ENCODE peak calls at places on chromosomes 6 and 20, in four cellular contexts. One of them, this sample, is unnamed.
A peak's percentile ranks its signal among the peaks of the same experiment; 100 is the strongest.

GRCh38 chr6:15621203-15622044 is 41.4 kb downstream of the DTNBP1 start:
- DNase-seq in heart left ventricle: peak; percentile 70
- DNase-seq in CD4-positive, CD25-positive, alpha-beta regulatory T cell: no peak
- DNase-seq in spleen: peak; percentile 88
- DNase-seq in this sample: no peak

GRCh38 chr6:168193816-168194701 is 115.0 kb upstream of the FRMD1 start:
- DNase-seq in heart left ventricle: peak; percentile 58
- DNase-seq in CD4-positive, CD25-positive, alpha-beta regulatory T cell: no peak
- DNase-seq in spleen: no peak
- DNase-seq in this sample: peak; percentile 20

GRCh38 chr6:5151955-5152401 is 66.8 kb downstream of the PPP1R3G start:
- DNase-seq in heart left ventricle: no peak
- DNase-seq in CD4-positive, CD25-positive, alpha-beta regulatory T cell: no peak
- DNase-seq in spleen: no peak
- DNase-seq in this sample: no peak

GRCh38 chr6:158850807-158851115 is 31.6 kb upstream of the EZR start:
- DNase-seq in heart left ventricle: no peak
- DNase-seq in CD4-positive, CD25-positive, alpha-beta regulatory T cell: no peak
- DNase-seq in spleen: no peak
- DNase-seq in this sample: no peak

GRCh38 chr20:59322813-59323469 is 22.5 kb downstream of the EDN3 start:
- DNase-seq in heart left ventricle: no peak
- DNase-seq in CD4-positive, CD25-positive, alpha-beta regulatory T cell: no peak
- DNase-seq in spleen: no peak
- DNase-seq in this sample: no peak

GRCh38 chr20:49747707-49748524 is 34.2 kb upstream of the B4GALT5 start:
- DNase-seq in heart left ventricle: peak; percentile 93
- DNase-seq in CD4-positive, CD25-positive, alpha-beta regulatory T cell: no peak
- DNase-seq in spleen: peak; percentile 83
- DNase-seq in this sample: no peak

GRCh38 chr6:168156742-168157265 is 77.8 kb upstream of the FRMD1 start:
- DNase-seq in heart left ventricle: no peak
- DNase-seq in CD4-positive, CD25-positive, alpha-beta regulatory T cell: no peak
- DNase-seq in spleen: no peak
- DNase-seq in this sample: no peak

GRCh38 chr20:62305149-62305764 is 2.5 kb downstream of the ADRM1 start:
- DNase-seq in heart left ventricle: no peak
- DNase-seq in CD4-positive, CD25-positive, alpha-beta regulatory T cell: no peak
- DNase-seq in spleen: no peak
- DNase-seq in this sample: no peak

GRCh38 chr6:29510202-29510601 is 22.4 kb upstream of the MAS1L start:
- DNase-seq in heart left ventricle: no peak
- DNase-seq in CD4-positive, CD25-positive, alpha-beta regulatory T cell: no peak
- DNase-seq in spleen: no peak
- DNase-seq in this sample: no peak

GRCh38 chr6:163301721-163302635 is 112.5 kb upstream of the QKI start:
- DNase-seq in heart left ventricle: no peak
- DNase-seq in CD4-positive, CD25-positive, alpha-beta regulatory T cell: no peak
- DNase-seq in spleen: no peak
- DNase-seq in this sample: no peak

GRCh38 chr6:141874930-141875602 is 257.7 kb upstream of the GJE1 start:
- DNase-seq in heart left ventricle: no peak
- DNase-seq in CD4-positive, CD25-positive, alpha-beta regulatory T cell: no peak
- DNase-seq in spleen: no peak
- DNase-seq in this sample: no peak

GRCh38 chr20:18613553-18613952 is 25.7 kb downstream of the DTD1 start:
- DNase-seq in heart left ventricle: no peak
- DNase-seq in CD4-positive, CD25-positive, alpha-beta regulatory T cell: no peak
- DNase-seq in spleen: no peak
- DNase-seq in this sample: no peak

GRCh38 chr6:113457156-113457555 is 400.0 kb upstream of the MARCKS start:
- DNase-seq in heart left ventricle: no peak
- DNase-seq in CD4-positive, CD25-positive, alpha-beta regulatory T cell: no peak
- DNase-seq in spleen: no peak
- DNase-seq in this sample: no peak

GRCh38 chr6:122200441-122200840 is 199.0 kb upstream of the HSF2 start:
- DNase-seq in heart left ventricle: no peak
- DNase-seq in CD4-positive, CD25-positive, alpha-beta regulatory T cell: no peak
- DNase-seq in spleen: no peak
- DNase-seq in this sample: no peak

GRCh38 chr6:35258336-35258735 is 1.2 kb upstream of the ZNF76 start:
- DNase-seq in heart left ventricle: no peak
- DNase-seq in CD4-positive, CD25-positive, alpha-beta regulatory T cell: no peak
- DNase-seq in spleen: no peak
- DNase-seq in this sample: no peak

GRCh38 chr20:24102749-24103148 is 114.2 kb upstream of the GGTLC1 start:
- DNase-seq in heart left ventricle: no peak
- DNase-seq in CD4-positive, CD25-positive, alpha-beta regulatory T cell: no peak
- DNase-seq in spleen: no peak
- DNase-seq in this sample: no peak

GRCh38 chr6:11632795-11633511 is 95.4 kb downstream of the TMEM170B start:
- DNase-seq in heart left ventricle: no peak
- DNase-seq in CD4-positive, CD25-positive, alpha-beta regulatory T cell: no peak
- DNase-seq in spleen: no peak
- DNase-seq in this sample: no peak

GRCh38 chr6:155436981-155437749 is 18.5 kb downstream of the NOX3 start:
- DNase-seq in heart left ventricle: no peak
- DNase-seq in CD4-positive, CD25-positive, alpha-beta regulatory T cell: no peak
- DNase-seq in spleen: no peak
- DNase-seq in this sample: no peak

GRCh38 chr6:68559052-68559451 is 76.0 kb upstream of the ADGRB3 start:
- DNase-seq in heart left ventricle: no peak
- DNase-seq in CD4-positive, CD25-positive, alpha-beta regulatory T cell: no peak
- DNase-seq in spleen: no peak
- DNase-seq in this sample: peak; percentile 19

GRCh38 chr20:32773214-32773613 is 11.0 kb downstream of the DNMT3B start:
- DNase-seq in heart left ventricle: no peak
- DNase-seq in CD4-positive, CD25-positive, alpha-beta regulatory T cell: no peak
- DNase-seq in spleen: no peak
- DNase-seq in this sample: no peak

GRCh38 chr20:10329387-10330005 is 104.5 kb downstream of the MKKS start:
- DNase-seq in heart left ventricle: no peak
- DNase-seq in CD4-positive, CD25-positive, alpha-beta regulatory T cell: no peak
- DNase-seq in spleen: no peak
- DNase-seq in this sample: no peak

GRCh38 chr6:152295346-152295745 is 341.8 kb downstream of the SYNE1 start:
- DNase-seq in heart left ventricle: no peak
- DNase-seq in CD4-positive, CD25-positive, alpha-beta regulatory T cell: no peak
- DNase-seq in spleen: no peak
- DNase-seq in this sample: no peak

GRCh38 chr20:50510706-50511401 is 671 bp downstream of the PTPN1 start:
- DNase-seq in heart left ventricle: no peak
- DNase-seq in CD4-positive, CD25-positive, alpha-beta regulatory T cell: peak; percentile 36
- DNase-seq in spleen: peak; percentile 88
- DNase-seq in this sample: peak; percentile 38

GRCh38 chr6:119280586-119281163 is 68.9 kb downstream of the MAN1A1 start:
- DNase-seq in heart left ventricle: no peak
- DNase-seq in CD4-positive, CD25-positive, alpha-beta regulatory T cell: no peak
- DNase-seq in spleen: no peak
- DNase-seq in this sample: no peak

GRCh38 chr20:47476452-47476851 is 25.2 kb upstream of the NCOA3 start:
- DNase-seq in heart left ventricle: no peak
- DNase-seq in CD4-positive, CD25-positive, alpha-beta regulatory T cell: no peak
- DNase-seq in spleen: no peak
- DNase-seq in this sample: no peak

GRCh38 chr20:51653226-51653625 is 110.7 kb upstream of the NFATC2 start:
- DNase-seq in heart left ventricle: no peak
- DNase-seq in CD4-positive, CD25-positive, alpha-beta regulatory T cell: no peak
- DNase-seq in spleen: no peak
- DNase-seq in this sample: no peak

GRCh38 chr20:19867940-19868371 is 109.9 kb downstream of the RIN2 start:
- DNase-seq in heart left ventricle: no peak
- DNase-seq in CD4-positive, CD25-positive, alpha-beta regulatory T cell: no peak
- DNase-seq in spleen: no peak
- DNase-seq in this sample: no peak

GRCh38 chr6:48826318-48826595 is 636.8 kb downstream of the MMUT start:
- DNase-seq in heart left ventricle: no peak
- DNase-seq in CD4-positive, CD25-positive, alpha-beta regulatory T cell: no peak
- DNase-seq in spleen: no peak
- DNase-seq in this sample: no peak

GRCh38 chr6:36376183-36376582 is 11.3 kb downstream of the ETV7 start:
- DNase-seq in heart left ventricle: no peak
- DNase-seq in CD4-positive, CD25-positive, alpha-beta regulatory T cell: no peak
- DNase-seq in spleen: no peak
- DNase-seq in this sample: no peak

GRCh38 chr6:156752666-156753301 is 24.4 kb upstream of the ARID1B start:
- DNase-seq in heart left ventricle: no peak
- DNase-seq in CD4-positive, CD25-positive, alpha-beta regulatory T cell: no peak
- DNase-seq in spleen: peak; percentile 87
- DNase-seq in this sample: peak; percentile 20

GRCh38 chr6:29553268-29554057 is 6.1 kb downstream of the UBD start:
- DNase-seq in heart left ventricle: peak; percentile 83
- DNase-seq in CD4-positive, CD25-positive, alpha-beta regulatory T cell: peak; percentile 51
- DNase-seq in spleen: peak; percentile 82
- DNase-seq in this sample: no peak

GRCh38 chr6:134172020-134172766 is 119.8 kb upstream of the SLC2A12 start:
- DNase-seq in heart left ventricle: no peak
- DNase-seq in CD4-positive, CD25-positive, alpha-beta regulatory T cell: no peak
- DNase-seq in spleen: no peak
- DNase-seq in this sample: no peak

GRCh38 chr6:27592481-27593199 is 119.7 kb upstream of the ZNF184 start:
- DNase-seq in heart left ventricle: no peak
- DNase-seq in CD4-positive, CD25-positive, alpha-beta regulatory T cell: peak; percentile 64
- DNase-seq in spleen: no peak
- DNase-seq in this sample: peak; percentile 83
- H3K4me3 ChIP-seq in heart left ventricle: no peak overlapping the region
- H3K4me3 ChIP-seq in CD4-positive, CD25-positive, alpha-beta regulatory T cell: peak overlapping the region; percentile 56
- H3K4me3 ChIP-seq in spleen: no peak overlapping the region
- H3K4me3 ChIP-seq in this sample: peak overlapping the region; percentile 48

DNA sequence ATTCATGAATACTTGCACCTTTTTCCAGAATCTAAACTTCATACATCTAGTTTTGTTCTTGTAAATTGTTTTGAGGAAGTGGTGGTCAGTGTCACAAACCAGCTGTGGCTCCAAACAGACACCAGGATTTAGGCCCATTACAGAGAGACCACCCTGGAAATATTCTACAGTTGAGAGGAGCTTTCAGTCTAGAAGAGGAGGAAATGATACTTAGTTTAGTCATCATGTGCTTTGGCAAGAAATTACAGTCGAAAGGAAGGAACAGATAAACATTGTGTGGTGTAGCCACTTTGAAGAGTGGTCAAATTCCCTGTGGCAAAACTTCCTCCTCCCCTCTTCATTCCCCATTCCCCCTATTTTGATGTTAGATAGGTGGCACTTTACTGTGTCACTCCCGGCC is 15.7 kb downstream of the DCBLD1 start:
- DNase-seq in heart left ventricle: no peak
- DNase-seq in CD4-positive, CD25-positive, alpha-beta regulatory T cell: no peak
- DNase-seq in spleen: no peak
- DNase-seq in this sample: no peak
- H3K4me1 ChIP-seq in heart left ventricle: peaks cover 38% of the 10 kb centered on the region
- H3K4me1 ChIP-seq in CD4-positive, CD25-positive, alpha-beta regulatory T cell: no peaks in the 10 kb centered on the region
- H3K4me1 ChIP-seq in spleen: peaks cover 40% of the 10 kb centered on the region
- H3K4me1 ChIP-seq in this sample: no peaks in the 10 kb centered on the region

DNA sequence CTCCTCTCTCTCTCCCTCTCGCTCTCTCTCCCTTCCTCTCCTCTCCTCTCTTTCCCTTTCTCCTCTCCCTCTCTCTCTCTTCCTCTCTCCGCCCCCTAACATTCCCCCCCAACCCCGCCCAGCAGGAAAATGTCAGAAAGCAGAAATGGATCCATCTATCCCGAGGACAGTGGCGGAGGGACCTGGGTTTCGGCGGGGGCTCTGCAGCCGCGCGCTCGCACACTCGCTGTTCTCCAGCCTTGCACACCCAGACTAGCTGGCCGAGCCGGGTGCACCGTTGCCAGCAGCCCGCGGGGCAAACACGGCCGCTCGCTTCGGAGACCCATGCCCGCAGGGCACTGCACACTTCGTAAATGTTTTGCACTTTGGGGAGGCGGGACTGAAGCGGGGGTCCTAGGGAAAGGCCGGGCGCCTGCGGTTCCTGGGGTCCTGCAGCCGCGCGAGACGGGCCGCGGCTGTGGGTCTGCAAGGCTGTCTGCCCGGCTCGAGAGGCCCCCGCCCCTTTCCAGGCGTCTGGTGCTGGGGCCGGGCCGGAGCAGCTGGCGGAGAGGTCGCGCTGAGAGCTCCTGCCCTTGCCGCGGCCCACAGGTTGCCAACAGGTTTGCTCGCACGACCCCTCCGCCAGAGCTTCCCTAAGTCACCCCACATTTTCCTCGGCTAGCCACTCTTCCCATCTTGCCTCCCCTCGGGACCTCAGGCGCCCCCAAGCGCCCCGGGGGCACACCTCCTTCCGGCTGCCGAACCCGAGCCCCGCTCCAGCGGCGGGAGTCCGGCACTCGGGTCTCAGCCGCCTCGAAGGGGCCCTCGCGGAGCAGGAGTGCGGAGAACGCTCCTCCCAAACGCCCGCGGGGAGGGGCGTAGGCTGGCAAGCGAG is 818 bp upstream of the MDGA1 start:
- DNase-seq in heart left ventricle: peak; percentile 70
- DNase-seq in CD4-positive, CD25-positive, alpha-beta regulatory T cell: peak; percentile 67
- DNase-seq in spleen: peak; percentile 83
- DNase-seq in this sample: peak; percentile 54
- H3K4me3 ChIP-seq in heart left ventricle: peak overlapping the region; percentile 65
- H3K4me3 ChIP-seq in CD4-positive, CD25-positive, alpha-beta regulatory T cell: peak overlapping the region; percentile 62
- H3K4me3 ChIP-seq in spleen: peak overlapping the region; percentile 70
- H3K4me3 ChIP-seq in this sample: peak overlapping the region; percentile 53

DNA sequence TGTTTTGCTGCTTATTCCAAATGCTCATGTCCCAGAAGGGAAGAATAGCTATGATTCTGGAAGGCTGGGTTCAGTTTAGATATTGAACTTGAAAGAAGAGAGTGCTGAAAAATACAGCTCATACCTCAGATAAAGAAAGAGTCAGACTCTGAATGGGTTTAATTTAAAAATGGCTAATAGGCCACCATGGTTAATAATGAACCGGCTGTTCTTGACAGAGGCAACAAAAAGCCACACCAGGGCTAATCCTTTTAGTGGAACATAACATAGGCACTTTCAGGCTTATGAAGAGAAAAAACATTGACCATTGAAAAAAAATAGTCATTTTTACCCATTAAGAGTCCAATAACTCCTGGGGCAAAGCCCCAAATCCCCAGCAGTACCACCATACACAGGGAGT is 59.4 kb downstream of the TNFRSF21 start:
- DNase-seq in heart left ventricle: no peak
- DNase-seq in CD4-positive, CD25-positive, alpha-beta regulatory T cell: no peak
- DNase-seq in spleen: no peak
- DNase-seq in this sample: no peak
- H3K4me1 ChIP-seq in heart left ventricle: peaks cover 34% of the 10 kb centered on the region
- H3K4me1 ChIP-seq in CD4-positive, CD25-positive, alpha-beta regulatory T cell: no peaks in the 10 kb centered on the region
- H3K4me1 ChIP-seq in spleen: peaks cover 24% of the 10 kb centered on the region
- H3K4me1 ChIP-seq in this sample: peaks cover 8% of the 10 kb centered on the region

DNA sequence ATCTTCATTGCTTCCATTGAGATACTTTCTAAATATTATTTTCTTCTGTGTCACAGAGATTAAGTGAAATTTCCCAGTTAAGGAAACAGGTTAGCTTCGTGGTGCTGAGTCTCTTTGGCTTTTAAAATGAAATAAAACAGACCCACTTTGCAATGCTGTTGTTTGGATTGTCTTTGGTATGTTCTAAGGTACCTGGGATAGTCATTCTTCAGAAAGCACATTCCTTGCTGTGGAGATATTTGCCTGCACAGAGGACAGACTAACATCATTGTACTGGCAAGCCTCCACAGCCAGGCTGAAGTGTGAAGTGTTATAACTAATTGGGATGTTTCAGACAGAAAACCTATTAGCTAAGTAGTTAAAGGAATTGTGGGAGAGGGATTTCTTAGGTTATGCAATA is 148.8 kb upstream of the EPHA7 start:
- DNase-seq in heart left ventricle: no peak
- DNase-seq in CD4-positive, CD25-positive, alpha-beta regulatory T cell: no peak
- DNase-seq in spleen: no peak
- DNase-seq in this sample: no peak
- H3K4me3 ChIP-seq in heart left ventricle: no peak overlapping the region
- H3K4me3 ChIP-seq in CD4-positive, CD25-positive, alpha-beta regulatory T cell: no peak overlapping the region
- H3K4me3 ChIP-seq in spleen: no peak overlapping the region
- H3K4me3 ChIP-seq in this sample: no peak overlapping the region